ENCODE peak calls at places on chromosomes 1 and 21, in eight cellular contexts. R, M, I, W, P, O, K and C are unnamed samples.

GRCh38 chr1:212605441-212605976 is 3.1 kb upstream of the ATF3 start:
- DNase-seq in R (no peak), M (no peak), I (no peak), W (no peak), P (no peak), O (no peak), K (no peak), C (no peak)

GRCh38 chr1:151871284-151872030 is 17.9 kb upstream of the THEM5 start:
- DNase-seq in R (no peak), M (no peak), I (no peak), W (no peak), P (no peak), O (peak; percentile 1), K (no peak), C (no peak)

GRCh38 chr1:20187813-20188454 is 1.6 kb upstream of the PLA2G2C start:
- DNase-seq in R (no peak), M (no peak), I (no peak), W (no peak), P (no peak), O (no peak), K (no peak), C (no peak)

GRCh38 chr1:40625476-40626382 is 39.8 kb downstream of the RIMS3 start:
- DNase-seq in R (no peak), M (no peak), I (peak; percentile 27), W (no peak), P (no peak), O (peak; percentile 67), K (no peak), C (no peak)

GRCh38 chr1:116020668-116021272 is 44.5 kb downstream of the SLC22A15 start:
- DNase-seq in R (peak; percentile 58), M (no peak), I (peak; percentile 20), W (peak; percentile 49), P (peak; percentile 41), O (peak; percentile 61), K (peak; percentile 44), C (peak; percentile 38)

GRCh38 chr1:94739521-94740061 is 80.6 kb upstream of the SLC44A3 start:
- DNase-seq in R (peak; percentile 99), M (peak; percentile 83), I (no peak), W (no peak), P (no peak), O (no peak), K (peak; percentile 100), C (no peak)

GRCh38 chr1:13764933-13765332 is 64.9 kb downstream of the PRDM2 start:
- DNase-seq in R (no peak), M (no peak), I (no peak), W (no peak), P (peak; percentile 29), O (no peak), K (no peak), C (no peak)

GRCh38 chr1:186404454-186405051 is 28.9 kb downstream of the ODR4 start:
- DNase-seq in R (peak; percentile 70), M (peak; percentile 11), I (peak; percentile 16), W (no peak), P (no peak), O (peak; percentile 27), K (peak; percentile 23), C (peak; percentile 13)

GRCh38 chr1:88549536-88549935 is 134.5 kb upstream of the PKN2 start:
- DNase-seq in R (peak; percentile 48), M (no peak), I (no peak), W (no peak), P (no peak), O (peak; percentile 6), K (no peak), C (no peak)

GRCh38 chr1:214550339-214551051 is 907 bp downstream of the PTPN14 start:
- DNase-seq in R (no peak), M (no peak), I (no peak), W (no peak), P (no peak), O (no peak), K (no peak), C (no peak)

GRCh38 chr21:43928726-43929125 is 63.7 kb downstream of the AGPAT3 start:
- DNase-seq in R (no peak), M (no peak), I (no peak), W (no peak), P (no peak), O (no peak), K (no peak), C (no peak)

GRCh38 chr1:162236201-162236600 is 140.5 kb downstream of the SPATA46 start:
- DNase-seq in R (no peak), M (no peak), I (no peak), W (no peak), P (no peak), O (no peak), K (no peak), C (no peak)

GRCh38 chr1:223707270-223708000 is 4.9 kb upstream of the CAPN2 start:
- DNase-seq in R (peak; percentile 99), M (peak; percentile 98), I (peak; percentile 77), W (no peak), P (no peak), O (peak; percentile 41), K (peak; percentile 98), C (no peak)

GRCh38 chr1:64309468-64309867 is 106.0 kb downstream of the UBE2U start:
- DNase-seq in R (no peak), M (no peak), I (no peak), W (no peak), P (no peak), O (no peak), K (no peak), C (no peak)

GRCh38 chr1:61183471-61184034 is 101.2 kb downstream of the NFIA start:
- DNase-seq in R (peak; percentile 78), M (no peak), I (peak; percentile 45), W (no peak), P (no peak), O (peak; percentile 71), K (no peak), C (peak; percentile 33)

GRCh38 chr1:86335906-86336305 is 60.2 kb downstream of the ODF2L start:
- DNase-seq in R (no peak), M (no peak), I (no peak), W (no peak), P (no peak), O (no peak), K (no peak), C (no peak)

GRCh38 chr1:95023399-95024050 is 49.2 kb downstream of the ALG14 start:
- DNase-seq in R (peak; percentile 96), M (peak; percentile 76), I (no peak), W (no peak), P (no peak), O (no peak), K (peak; percentile 59), C (peak; percentile 55)

GRCh38 chr1:43979528-43980254 is 681 bp downstream of the B4GALT2 start:
- DNase-seq in R (peak; percentile 51), M (no peak), I (peak; percentile 31), W (peak; percentile 35), P (no peak), O (peak; percentile 23), K (peak; percentile 45), C (no peak)